ENCODE peak calls at places on chromosomes 16 and 17, in seven cellular contexts. One of them, this sample, is unnamed.

GRCh38 chr16:709651-710499 is 4.3 kb upstream of the FBXL16 start:
- DNase-seq in Calu3: peak
- DNase-seq in glomerular endothelial cell: no peak
- DNase-seq in activated CD8-positive, alpha-beta memory T cell treated with anti-CD3 and anti-CD28 coated beads for 4 hours: no peak
- DNase-seq in progenitor cell of endocrine pancreas: no peak
- DNase-seq in bronchial epithelial cell: peak
- DNase-seq in midbrain: peak
- DNase-seq in this sample: no peak

GRCh38 chr16:56451753-56452689 is 667 bp downstream of the OGFOD1 start:
- DNase-seq in glomerular endothelial cell: no peak
- DNase-seq in Calu3: peak
- DNase-seq in activated CD8-positive, alpha-beta memory T cell treated with anti-CD3 and anti-CD28 coated beads for 4 hours: no peak
- DNase-seq in bronchial epithelial cell: peak
- DNase-seq in progenitor cell of endocrine pancreas: no peak
- DNase-seq in midbrain: no peak
- DNase-seq in this sample: no peak

GRCh38 chr17:62717589-62718342 is 90.3 kb downstream of the MRC2 start:
- DNase-seq in progenitor cell of endocrine pancreas: no peak
- DNase-seq in glomerular endothelial cell: no peak
- DNase-seq in activated CD8-positive, alpha-beta memory T cell treated with anti-CD3 and anti-CD28 coated beads for 4 hours: no peak
- DNase-seq in Calu3: no peak
- DNase-seq in midbrain: no peak
- DNase-seq in bronchial epithelial cell: no peak
- DNase-seq in this sample: no peak

GRCh38 chr17:27577884-27578717 is 52.9 kb upstream of the LGALS9 start:
- DNase-seq in midbrain: no peak
- DNase-seq in progenitor cell of endocrine pancreas: no peak
- DNase-seq in Calu3: no peak
- DNase-seq in activated CD8-positive, alpha-beta memory T cell treated with anti-CD3 and anti-CD28 coated beads for 4 hours: no peak
- DNase-seq in bronchial epithelial cell: no peak
- DNase-seq in glomerular endothelial cell: no peak
- DNase-seq in this sample: no peak

GRCh38 chr17:28675980-28676379 is 14.0 kb downstream of the SUPT6H start:
- DNase-seq in glomerular endothelial cell: no peak
- DNase-seq in bronchial epithelial cell: peak
- DNase-seq in activated CD8-positive, alpha-beta memory T cell treated with anti-CD3 and anti-CD28 coated beads for 4 hours: no peak
- DNase-seq in midbrain: no peak
- DNase-seq in progenitor cell of endocrine pancreas: no peak
- DNase-seq in Calu3: peak
- DNase-seq in this sample: no peak

GRCh38 chr17:74408830-74409229 is 23.1 kb upstream of the GPRC5C start:
- DNase-seq in Calu3: no peak
- DNase-seq in midbrain: no peak
- DNase-seq in activated CD8-positive, alpha-beta memory T cell treated with anti-CD3 and anti-CD28 coated beads for 4 hours: no peak
- DNase-seq in progenitor cell of endocrine pancreas: no peak
- DNase-seq in bronchial epithelial cell: peak
- DNase-seq in glomerular endothelial cell: no peak
- DNase-seq in this sample: no peak

GRCh38 chr17:7356072-7356549 is 1.2 kb downstream of the TMEM95 start:
- DNase-seq in midbrain: peak
- DNase-seq in bronchial epithelial cell: peak
- DNase-seq in Calu3: peak
- DNase-seq in progenitor cell of endocrine pancreas: peak
- DNase-seq in activated CD8-positive, alpha-beta memory T cell treated with anti-CD3 and anti-CD28 coated beads for 4 hours: peak
- DNase-seq in glomerular endothelial cell: no peak
- DNase-seq in this sample: peak

GRCh38 chr16:12458591-12459400 is 344.9 kb downstream of the CPPED1 start:
- DNase-seq in bronchial epithelial cell: no peak
- DNase-seq in Calu3: no peak
- DNase-seq in progenitor cell of endocrine pancreas: no peak
- DNase-seq in glomerular endothelial cell: no peak
- DNase-seq in midbrain: peak
- DNase-seq in activated CD8-positive, alpha-beta memory T cell treated with anti-CD3 and anti-CD28 coated beads for 4 hours: no peak
- DNase-seq in this sample: no peak

GRCh38 chr16:11138769-11139623 is 117.0 kb downstream of the SOCS1 start:
- DNase-seq in Calu3: no peak
- DNase-seq in midbrain: no peak
- DNase-seq in activated CD8-positive, alpha-beta memory T cell treated with anti-CD3 and anti-CD28 coated beads for 4 hours: no peak
- DNase-seq in glomerular endothelial cell: no peak
- DNase-seq in progenitor cell of endocrine pancreas: no peak
- DNase-seq in bronchial epithelial cell: no peak
- DNase-seq in this sample: no peak

GRCh38 chr17:78401246-78401645 is 22.8 kb downstream of the PGS1 start:
- DNase-seq in activated CD8-positive, alpha-beta memory T cell treated with anti-CD3 and anti-CD28 coated beads for 4 hours: no peak
- DNase-seq in progenitor cell of endocrine pancreas: no peak
- DNase-seq in glomerular endothelial cell: no peak
- DNase-seq in Calu3: no peak
- DNase-seq in midbrain: no peak
- DNase-seq in bronchial epithelial cell: peak
- DNase-seq in this sample: no peak

GRCh38 chr17:48510761-48511604 is 19.8 kb downstream of the HOXB1 start:
- DNase-seq in activated CD8-positive, alpha-beta memory T cell treated with anti-CD3 and anti-CD28 coated beads for 4 hours: no peak
- DNase-seq in glomerular endothelial cell: no peak
- DNase-seq in midbrain: no peak
- DNase-seq in bronchial epithelial cell: no peak
- DNase-seq in Calu3: no peak
- DNase-seq in progenitor cell of endocrine pancreas: no peak
- DNase-seq in this sample: no peak

GRCh38 chr16:59698341-59698979 is 964.3 kb upstream of the GOT2 start:
- DNase-seq in bronchial epithelial cell: peak
- DNase-seq in progenitor cell of endocrine pancreas: no peak
- DNase-seq in midbrain: no peak
- DNase-seq in Calu3: no peak
- DNase-seq in activated CD8-positive, alpha-beta memory T cell treated with anti-CD3 and anti-CD28 coated beads for 4 hours: no peak
- DNase-seq in glomerular endothelial cell: no peak
- DNase-seq in this sample: peak

GRCh38 chr17:72381597-72382397 is 261.0 kb downstream of the SOX9 start:
- DNase-seq in progenitor cell of endocrine pancreas: no peak
- DNase-seq in Calu3: no peak
- DNase-seq in activated CD8-positive, alpha-beta memory T cell treated with anti-CD3 and anti-CD28 coated beads for 4 hours: no peak
- DNase-seq in bronchial epithelial cell: no peak
- DNase-seq in midbrain: no peak
- DNase-seq in glomerular endothelial cell: no peak
- DNase-seq in this sample: no peak

GRCh38 chr16:12081048-12081404 is 104.5 kb downstream of the SNX29 start:
- DNase-seq in midbrain: no peak
- DNase-seq in Calu3: no peak
- DNase-seq in glomerular endothelial cell: no peak
- DNase-seq in activated CD8-positive, alpha-beta memory T cell treated with anti-CD3 and anti-CD28 coated beads for 4 hours: no peak
- DNase-seq in progenitor cell of endocrine pancreas: no peak
- DNase-seq in bronchial epithelial cell: no peak
- DNase-seq in this sample: no peak

GRCh38 chr17:77649717-77650211 is 308.7 kb upstream of the TNRC6C start:
- DNase-seq in progenitor cell of endocrine pancreas: no peak
- DNase-seq in Calu3: no peak
- DNase-seq in activated CD8-positive, alpha-beta memory T cell treated with anti-CD3 and anti-CD28 coated beads for 4 hours: no peak
- DNase-seq in midbrain: no peak
- DNase-seq in bronchial epithelial cell: peak
- DNase-seq in glomerular endothelial cell: no peak
- DNase-seq in this sample: no peak

GRCh38 chr17:77783991-77784820 is 174.3 kb upstream of the TNRC6C start:
- DNase-seq in progenitor cell of endocrine pancreas: no peak
- DNase-seq in glomerular endothelial cell: no peak
- DNase-seq in Calu3: no peak
- DNase-seq in midbrain: no peak
- DNase-seq in bronchial epithelial cell: no peak
- DNase-seq in activated CD8-positive, alpha-beta memory T cell treated with anti-CD3 and anti-CD28 coated beads for 4 hours: peak
- DNase-seq in this sample: no peak

This sample was measured in epithelial cell of prostate.